ENCODE peak calls at places on chromosomes 3 and 15, in four cellular contexts. K is GM12865, J is heart right ventricle, W is dermis blood vessel endothelial cell. U is an unnamed sample.

GRCh38 chr3:103991461-103992115 is 1375.1 kb upstream of the ALCAM start:
- DNase-seq in K (peak; percentile 41), J (no peak), W (peak; percentile 32), U (no peak)

GRCh38 chr3:13747627-13748026 is 132.2 kb downstream of the WNT7A start:
- DNase-seq in K (no peak), J (no peak), W (no peak), U (no peak)

GRCh38 chr15:96181873-96182301 is 148.6 kb upstream of the NR2F2 start:
- DNase-seq in K (no peak), J (peak; percentile 43), W (no peak), U (peak; percentile 62)

GRCh38 chr15:61880079-61880478 is 180.2 kb downstream of the VPS13C start:
- DNase-seq in K (no peak), J (no peak), W (no peak), U (no peak)

GRCh38 chr3:116103868-116104530 is 341.3 kb downstream of the LSAMP start:
- DNase-seq in K (no peak), J (no peak), W (no peak), U (no peak)

GRCh38 chr3:48428863-48429415 is 947 bp downstream of the PLXNB1 start:
- DNase-seq in K (no peak), J (peak; percentile 46), W (peak; percentile 50), U (peak; percentile 63)

GRCh38 chr3:69435274-69436262 is 49.7 kb upstream of the FRMD4B start:
- DNase-seq in K (peak; percentile 30), J (no peak), W (no peak), U (no peak)

GRCh38 chr3:40505599-40506462 is at the start of gene ZNF620:
- DNase-seq in K (peak; percentile 66), J (peak; percentile 86), W (peak; percentile 90), U (peak; percentile 80)

GRCh38 chr3:151213881-151214280 is 10.9 kb upstream of the GPR171 start:
- DNase-seq in K (no peak), J (no peak), W (no peak), U (no peak)

GRCh38 chr15:85016275-85016674 is 34.6 kb downstream of the PDE8A start:
- DNase-seq in K (no peak), J (no peak), W (no peak), U (no peak)

GRCh38 chr3:170776887-170777551 is 93.0 kb downstream of the RPL22L1 start:
- DNase-seq in K (no peak), J (no peak), W (no peak), U (no peak)

GRCh38 chr15:60328852-60329443 is 68.8 kb downstream of the ANXA2 start:
- DNase-seq in K (peak; percentile 43), J (no peak), W (peak; percentile 69), U (no peak)

GRCh38 chr3:188309437-188310269 is 155.7 kb downstream of the LPP start:
- DNase-seq in K (peak; percentile 71), J (no peak), W (no peak), U (no peak)

GRCh38 chr3:107880702-107881101 is 210.1 kb downstream of the CD47 start:
- DNase-seq in K (no peak), J (no peak), W (no peak), U (no peak)

GRCh38 chr3:107838196-107838595 is 252.6 kb downstream of the CD47 start:
- DNase-seq in K (peak; percentile 4), J (no peak), W (no peak), U (no peak)